ENCODE peak calls at places on chromosomes 1 and 21, in five cellular contexts. M is right lobe of liver, E is transverse colon, X is tibial artery, T is psoas muscle. P is an unnamed sample. For H3K4me1, the result is how much of the 10 kb centered on the place peaks cover.

GRCh38 chr1:160117709-160118183 is 2.2 kb downstream of the ATP1A2 start:
- DNase-seq in M (no peak), E (peak), X (peak), T (no peak), P (peak)

GRCh38 chr1:30586671-30587070 is 136.7 kb downstream of the MATN1 start:
- DNase-seq in M (no peak), E (no peak), X (no peak), T (no peak), P (no peak)

GRCh38 chr1:155983191-155984023 is 5.1 kb upstream of the ARHGEF2 start:
- DNase-seq in M (no peak), E (peak), X (peak), T (peak), P (peak)

GRCh38 chr1:22925111-22925510 is 47.6 kb downstream of the LACTBL1 start:
- DNase-seq in M (peak), E (no peak), X (no peak), T (no peak), P (peak)

GRCh38 chr21:17270234-17270633 is 242.6 kb upstream of the CXADR start:
- DNase-seq in M (no peak), E (no peak), X (peak), T (peak), P (no peak)

GRCh38 chr21:28337319-28337718 is 655.4 kb downstream of the LTN1 start:
- DNase-seq in M (no peak), E (no peak), X (no peak), T (no peak), P (no peak)

GRCh38 chr1:1600861-1601563 is 1.1 kb upstream of the FNDC10 start:
- DNase-seq in M (peak), E (no peak), X (no peak), T (no peak), P (no peak)

GRCh38 chr1:31421404-31422040 is 8.5 kb downstream of the SERINC2 start:
- DNase-seq in M (no peak), E (no peak), X (no peak), T (no peak), P (peak)

GRCh38 chr1:183467687-183468086 is 4.6 kb upstream of the SMG7 start:
- DNase-seq in M (no peak), E (no peak), X (no peak), T (no peak), P (no peak)

GRCh38 chr1:22854688-22855565 is 117.7 kb downstream of the LACTBL1 start:
- DNase-seq in M (no peak), E (no peak), X (no peak), T (no peak), P (peak)

GRCh38 chr1:42937836-42938595 is 20.7 kb downstream of the SLC2A1 start:
- DNase-seq in M (no peak), E (peak), X (peak), T (no peak), P (peak)

GRCh38 chr1:57637155-57637554 is 213.3 kb upstream of the DAB1 start:
- DNase-seq in M (no peak), E (no peak), X (no peak), T (no peak), P (no peak)

GRCh38 chr1:156665539-156665938 is 11.7 kb downstream of the NES start:
- DNase-seq in M (no peak), E (no peak), X (no peak), T (no peak), P (peak)

GRCh38 chr1:158274797-158275196 is 14.9 kb upstream of the CD1C start:
- DNase-seq in M (no peak), E (no peak), X (no peak), T (no peak), P (no peak)

GRCh38 chr1:36638268-36638667 is 155.6 kb upstream of the CSF3R start:
- DNase-seq in M (no peak), E (no peak), X (no peak), T (no peak), P (no peak)

GRCh38 chr1:99455760-99456159 is 190.2 kb upstream of the PALMD start:
- DNase-seq in M (no peak), E (no peak), X (no peak), T (no peak), P (no peak)

GRCh38 chr1:52552236-52552504 is 722 bp downstream of the TUT4 start:
- DNase-seq in M (peak), E (peak), X (peak), T (peak), P (peak)

GRCh38 chr1:71796044-71796443 is 486.3 kb downstream of the NEGR1 start:
- DNase-seq in M (no peak), E (no peak), X (no peak), T (no peak), P (no peak)

GRCh38 chr1:93908394-93909145 is 660 bp downstream of the GCLM start:
- DNase-seq in M (peak), E (peak), X (no peak), T (peak), P (peak)

GRCh38 chr1:171884475-171884874 is 43.2 kb downstream of the DNM3 start:
- DNase-seq in M (no peak), E (no peak), X (no peak), T (no peak), P (no peak)

GRCh38 chr1:54996869-54997710 is 1.6 kb upstream of the BSND start:
- DNase-seq in M (no peak), E (no peak), X (no peak), T (no peak), P (peak)

GRCh38 chr1:57843760-57844159 is 419.9 kb upstream of the DAB1 start:
- DNase-seq in M (no peak), E (no peak), X (no peak), T (no peak), P (no peak)

GRCh38 chr1:170044187-170044586 is 30.3 kb downstream of the KIFAP3 start:
- DNase-seq in M (no peak), E (no peak), X (no peak), T (no peak), P (no peak)

GRCh38 chr1:33140153-33141149 is 41.4 kb downstream of the TRIM62 start:
- DNase-seq in M (no peak), E (no peak), X (no peak), T (no peak), P (peak)

GRCh38 chr1:63888984-63889383 is 115.2 kb downstream of the ROR1 start:
- DNase-seq in M (no peak), E (no peak), X (no peak), T (no peak), P (no peak)

GRCh38 chr1:30950700-30951099 is 42.1 kb upstream of the SDC3 start:
- DNase-seq in M (no peak), E (no peak), X (no peak), T (no peak), P (no peak)

GRCh38 chr1:68321084-68321685 is 88.9 kb upstream of the WLS start:
- DNase-seq in M (peak), E (peak), X (peak), T (peak), P (peak)
- TF ChIP-seq CTCF in M (peak), E (peak), X (peak), T (peak), P (peak)

DNA sequence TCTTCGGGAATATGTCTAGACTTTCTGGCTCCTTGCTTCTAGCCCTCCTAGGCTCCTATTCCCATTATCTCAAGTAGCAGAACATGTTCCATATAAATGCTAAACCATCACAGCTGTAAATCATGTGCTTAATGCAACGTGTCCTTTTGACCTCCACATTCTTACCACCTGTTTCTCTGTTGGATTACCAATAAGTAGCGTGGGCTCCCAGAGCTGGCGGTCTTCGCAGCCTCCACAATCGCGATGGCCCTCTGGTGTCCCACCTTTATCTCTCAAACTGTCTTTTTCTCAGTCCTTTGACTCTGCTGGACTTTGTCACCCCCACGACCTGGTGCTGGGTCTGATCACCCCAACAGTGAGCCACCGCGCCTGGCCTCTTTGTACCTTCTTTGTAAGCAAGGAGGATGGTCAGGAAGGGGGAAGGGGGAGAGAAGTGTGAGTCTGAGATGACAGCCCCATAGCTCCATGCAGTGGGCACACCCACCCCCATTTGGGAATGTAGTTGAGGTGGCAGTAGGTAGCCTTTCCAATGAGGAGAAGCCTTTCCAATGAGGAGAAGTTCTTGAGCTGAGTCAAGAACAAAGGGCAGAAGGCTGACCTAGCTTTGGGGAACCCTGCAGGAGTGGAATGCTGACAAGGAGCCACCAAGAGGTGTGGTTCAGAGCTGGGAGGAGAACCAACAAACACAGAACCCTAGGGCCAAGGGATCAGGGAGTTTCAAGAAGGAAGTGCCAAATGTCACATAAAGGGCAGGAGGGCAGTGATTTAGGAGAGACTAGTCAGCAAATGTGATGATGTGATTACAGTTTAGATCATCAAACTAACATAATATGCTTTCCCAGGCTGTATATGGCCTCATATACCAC is 14.2 kb downstream of the TRAF5 start:
- DNase-seq in M (no peak), E (peak), X (no peak), T (no peak), P (no peak)
- H3K4me1 ChIP-seq in M (under half), E (half or more), X (under half), T (under half), P (under half)

GRCh38 chr1:24567792-24568388 is 12.0 kb downstream of the NCMAP start:
- DNase-seq in M (peak), E (peak), X (no peak), T (no peak), P (peak)
- TF ChIP-seq CTCF in M (peak), E (peak), X (no peak), T (no peak), P (peak)

GRCh38 chr1:12586171-12586942 is 31.7 kb downstream of the DHRS3 start:
- DNase-seq in M (peak), E (no peak), X (no peak), T (no peak), P (no peak)

GRCh38 chr1:12588695-12589094 is 29.3 kb downstream of the DHRS3 start:
- DNase-seq in M (peak), E (no peak), X (no peak), T (no peak), P (no peak)

GRCh38 chr1:12585536-12585935 is 32.5 kb downstream of the DHRS3 start:
- DNase-seq in M (peak), E (no peak), X (no peak), T (no peak), P (no peak)

GRCh38 chr1:12584900-12585525 is 33.0 kb downstream of the DHRS3 start:
- DNase-seq in M (peak), E (no peak), X (no peak), T (no peak), P (no peak)

GRCh38 chr1:12587981-12588620 is 29.9 kb downstream of the DHRS3 start:
- DNase-seq in M (no peak), E (no peak), X (no peak), T (no peak), P (no peak)
- H3K4me1 ChIP-seq in M (under half), E (under half), X (under half), T (under half), P (under half)